ENCODE peak calls at places on chromosome 16, in four cellular contexts. F is astrocyte of the spinal cord, X is glutamatergic neuron, H is RCC 7860. Y is an unnamed sample.

GRCh38 chr16:86669937-86670772 is 91.8 kb downstream of the FOXL1 start:
- DNase-seq in F (peak; percentile 55), X (peak; percentile 63), H (no peak), Y (peak; percentile 26)

GRCh38 chr16:11111166-11111565 is 144.8 kb downstream of the SOCS1 start:
- DNase-seq in F (peak; percentile 18), X (no peak), H (no peak), Y (no peak)

GRCh38 chr16:70520612-70521297 is 2.6 kb downstream of the COG4 start:
- DNase-seq in F (peak; percentile 45), X (no peak), H (peak; percentile 41), Y (no peak)

GRCh38 chr16:73228649-73229048 is 180.7 kb upstream of the ZFHX3 start:
- DNase-seq in F (peak; percentile 62), X (no peak), H (peak; percentile 72), Y (peak; percentile 56)

GRCh38 chr16:86872126-86872525 is 293.8 kb downstream of the FOXL1 start:
- DNase-seq in F (no peak), X (no peak), H (no peak), Y (no peak)

GRCh38 chr16:10902999-10903398 is 26.0 kb downstream of the CIITA start:
- DNase-seq in F (no peak), X (no peak), H (no peak), Y (no peak)

GRCh38 chr16:6753553-6753952 is 579.1 kb upstream of the RBFOX1 start:
- DNase-seq in F (no peak), X (no peak), H (no peak), Y (no peak)

GRCh38 chr16:65547799-65548446 is 426.1 kb upstream of the CDH11 start:
- DNase-seq in F (peak; percentile 93), X (no peak), H (peak; percentile 80), Y (peak; percentile 93)

GRCh38 chr16:79871906-79872305 is 271.4 kb upstream of the MAF start:
- DNase-seq in F (no peak), X (no peak), H (no peak), Y (no peak)

GRCh38 chr16:55835578-55835977 is 2.7 kb upstream of the CES1 start:
- DNase-seq in F (no peak), X (no peak), H (no peak), Y (no peak)

GRCh38 chr16:27776556-27776955 is 226.6 kb downstream of the KATNIP start:
- DNase-seq in F (no peak), X (no peak), H (no peak), Y (peak; percentile 49)

GRCh38 chr16:9787717-9788116 is 394.5 kb downstream of the GRIN2A start:
- DNase-seq in F (no peak), X (no peak), H (peak; percentile 42), Y (peak; percentile 18)

GRCh38 chr16:85564277-85565051 is 48.7 kb upstream of the GSE1 start:
- DNase-seq in F (no peak), X (no peak), H (no peak), Y (no peak)

Y was measured in astrocyte of the hippocampus.